ENCODE peak calls at places on chromosomes 1 and 21, in six cellular contexts. L is GM12878, T is GM12891, A is HepG2, Z is H1, I is K562. G is an unnamed sample.

GRCh38 chr1:67322442-67322841 is 14.8 kb downstream of the IL12RB2 start:
- DNase-seq in L (no peak), T (no peak), A (no peak), Z (no peak), I (no peak), G (no peak)

GRCh38 chr1:213600879-213601278 is 386.9 kb upstream of the PROX1 start:
- DNase-seq in L (no peak), T (no peak), A (no peak), Z (no peak), I (no peak), G (no peak)

GRCh38 chr1:40917995-40918711 is 56.0 kb upstream of the CITED4 start:
- DNase-seq in L (no peak), T (no peak), A (no peak), Z (no peak), I (no peak), G (no peak)

GRCh38 chr1:210098376-210098775 is 134.2 kb upstream of the SERTAD4 start:
- DNase-seq in L (no peak), T (no peak), A (no peak), Z (no peak), I (no peak), G (no peak)

GRCh38 chr21:44730951-44731579 is 19.7 kb upstream of the TSPEAR start:
- DNase-seq in L (no peak), T (no peak), A (no peak), Z (no peak), I (peak; percentile 56), G (no peak)

GRCh38 chr1:62381831-62382505 is 54.9 kb upstream of the USP1 start:
- DNase-seq in L (no peak), T (no peak), A (no peak), Z (no peak), I (no peak), G (no peak)

GRCh38 chr21:45596704-45597318 is 46.7 kb upstream of the PCBP3 start:
- DNase-seq in L (no peak), T (peak; percentile 68), A (peak; percentile 52), Z (peak; percentile 41), I (peak; percentile 88), G (peak; percentile 76)

GRCh38 chr1:104853276-104853675 is 1103.6 kb downstream of the AMY1C start:
- DNase-seq in L (no peak), T (no peak), A (no peak), Z (no peak), I (no peak), G (no peak)

GRCh38 chr21:28074676-28075075 is 918.0 kb downstream of the LTN1 start:
- DNase-seq in L (no peak), T (no peak), A (no peak), Z (no peak), I (peak; percentile 0), G (no peak)

GRCh38 chr21:38080888-38081287 is 164.6 kb upstream of the KCNJ6 start:
- DNase-seq in L (no peak), T (no peak), A (no peak), Z (no peak), I (no peak), G (no peak)

GRCh38 chr1:201181323-201181722 is 9.3 kb upstream of the IGFN1 start:
- DNase-seq in L (no peak), T (no peak), A (no peak), Z (no peak), I (no peak), G (no peak)

GRCh38 chr1:201183209-201183608 is 7.4 kb upstream of the IGFN1 start:
- DNase-seq in L (no peak), T (no peak), A (no peak), Z (no peak), I (no peak), G (no peak)

GRCh38 chr1:201180901-201181300 is 9.7 kb upstream of the IGFN1 start:
- DNase-seq in L (no peak), T (no peak), A (no peak), Z (no peak), I (no peak), G (no peak)

GRCh38 chr1:201180133-201180532 is 10.5 kb upstream of the IGFN1 start:
- DNase-seq in L (no peak), T (no peak), A (no peak), Z (no peak), I (no peak), G (no peak)

DNA sequence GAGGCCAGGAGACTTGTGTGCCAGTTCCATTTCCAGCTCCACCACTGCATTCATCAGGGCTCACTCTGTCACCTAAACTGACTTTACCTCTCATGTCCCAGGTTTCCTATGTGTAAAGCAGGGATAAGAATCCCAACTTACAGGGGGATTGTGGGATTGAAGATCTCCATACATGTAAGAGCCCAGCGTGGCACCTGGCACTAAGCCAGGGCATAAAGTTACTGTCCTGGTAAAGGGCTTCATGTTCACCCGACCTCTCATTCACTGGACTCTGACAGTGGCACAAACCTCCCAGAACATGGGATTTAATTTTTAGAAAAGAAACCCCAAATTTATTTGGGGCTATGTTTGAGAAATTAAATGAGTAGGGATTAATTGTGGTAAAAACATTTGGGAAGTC is 8.9 kb upstream of the IGFN1 start:
- DNase-seq in L (no peak), T (no peak), A (no peak), Z (no peak), I (no peak), G (no peak)
- TF ChIP-seq POLR2A in L (no peak), T (no peak), A (no peak), Z (no peak), I (no peak), G (no peak)

GRCh38 chr21:31538821-31539220 is 120.7 kb upstream of the SOD1 start:
- DNase-seq in L (no peak), T (no peak), A (no peak), Z (no peak), I (no peak), G (no peak)
- TF ChIP-seq TAF1 in L (no peak), T (no peak), A (no peak), Z (no peak), I (no peak), G (no peak)

GRCh38 chr1:205932776-205933175 is 10.5 kb downstream of the SLC26A9 start:
- DNase-seq in L (no peak), T (no peak), A (no peak), Z (no peak), I (no peak), G (no peak)

GRCh38 chr1:205929812-205930577 is 13.3 kb downstream of the SLC26A9 start:
- DNase-seq in L (no peak), T (no peak), A (no peak), Z (no peak), I (no peak), G (no peak)

GRCh38 chr1:205928256-205928655 is 15.0 kb downstream of the SLC26A9 start:
- DNase-seq in L (no peak), T (no peak), A (no peak), Z (no peak), I (no peak), G (no peak)

GRCh38 chr1:205933672-205934618 is 9.3 kb downstream of the SLC26A9 start:
- DNase-seq in L (no peak), T (no peak), A (peak; percentile 87), Z (no peak), I (no peak), G (no peak)

DNA sequence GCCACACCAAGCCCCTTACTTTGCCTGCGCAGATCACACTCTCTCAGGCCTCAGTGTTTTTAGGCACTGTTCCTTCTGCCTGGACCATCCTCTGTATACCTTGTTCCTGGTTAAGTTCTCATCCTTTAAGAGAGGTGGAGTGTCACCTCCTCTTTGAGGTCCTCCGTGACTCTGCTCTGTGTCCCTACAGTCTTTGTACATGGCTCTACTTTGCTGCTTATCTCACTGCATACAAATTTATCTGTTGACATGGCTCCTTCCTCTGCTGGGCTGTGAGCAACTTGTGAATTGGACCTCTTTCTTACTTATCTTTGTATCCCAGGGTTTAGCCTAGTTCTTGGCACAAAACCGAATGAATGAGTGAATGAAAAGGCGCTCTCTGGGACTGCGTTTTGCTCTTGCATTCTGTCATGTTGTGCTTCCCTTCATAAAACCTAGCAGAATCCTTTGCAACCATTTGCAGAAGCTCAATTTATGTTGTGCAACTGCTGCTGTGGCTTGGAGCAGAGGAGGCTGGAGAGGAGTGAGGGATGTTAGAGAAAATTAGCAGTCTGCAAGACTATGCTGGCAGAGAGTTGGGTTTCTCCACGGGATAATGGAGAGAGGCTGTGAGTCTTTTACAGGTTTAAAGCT is 12.4 kb downstream of the SLC26A9 start:
- DNase-seq in L (no peak), T (no peak), A (no peak), Z (no peak), I (no peak), G (no peak)
- TF ChIP-seq POLR2AphosphoS5 in L (no peak), T (no peak), A (no peak), Z (no peak), I (no peak), G (no peak)

GRCh38 chr1:200409761-200410565 is at the start of gene ZNF281:
- DNase-seq in L (peak; percentile 85), T (peak; percentile 86), A (peak; percentile 85), Z (peak; percentile 95), I (peak; percentile 99), G (peak; percentile 86)
- TF ChIP-seq POLR2A in L (peak; percentile 80), T (peak; percentile 30), A (peak; percentile 36), Z (peak; percentile 7), I (peak; percentile 92), G (peak; percentile 55)